ENCODE peak calls at places on chromosomes 16 and 17, in eight cellular contexts. M is caudate nucleus, D is LoVo, N is Peyer's patch, W is omental fat pad, S is ACHN, X is ovary, O is NB4. C is an unnamed sample.

GRCh38 chr16:80580109-80580832 is 39.5 kb downstream of the DYNLRB2 start:
- DNase-seq in X (no peak), D (no peak), S (no peak), N (no peak), W (no peak), M (no peak), O (no peak), C (no peak)

GRCh38 chr17:42744806-42745617 is at the start of gene EZH1:
- DNase-seq in W (peak), X (peak), S (peak), M (peak), N (peak), O (peak), D (peak), C (peak)

GRCh38 chr17:13704333-13704732 is 102.6 kb upstream of the HS3ST3A1 start:
- DNase-seq in O (no peak), X (no peak), D (no peak), W (no peak), S (peak), M (no peak), N (no peak), C (no peak)

GRCh38 chr17:32769846-32770245 is 107.1 kb downstream of the MYO1D start:
- DNase-seq in O (no peak), X (no peak), M (no peak), N (no peak), S (no peak), D (no peak), W (no peak), C (no peak)

GRCh38 chr16:54597222-54597621 is 310.6 kb upstream of the IRX3 start:
- DNase-seq in W (no peak), M (no peak), N (no peak), X (no peak), S (no peak), O (no peak), D (no peak), C (no peak)

GRCh38 chr16:18953535-18953934 is 27.3 kb upstream of the SMG1 start:
- DNase-seq in N (no peak), D (no peak), S (no peak), X (no peak), M (no peak), O (no peak), W (no peak), C (no peak)

GRCh38 chr17:6374271-6374691 is 60.6 kb downstream of the AIPL1 start:
- DNase-seq in M (peak), D (peak), S (no peak), N (no peak), O (no peak), X (no peak), W (no peak), C (peak)

GRCh38 chr17:2227025-2227699 is 76.4 kb downstream of the SMG6 start:
- DNase-seq in O (no peak), D (no peak), X (no peak), S (no peak), N (no peak), W (no peak), M (no peak), C (no peak)

GRCh38 chr17:59508999-59509398 is 56.4 kb upstream of the DHX40 start:
- DNase-seq in W (no peak), M (no peak), N (no peak), O (no peak), S (no peak), D (no peak), X (no peak), C (no peak)

GRCh38 chr16:76766538-76766937 is 424.5 kb upstream of the MON1B start:
- DNase-seq in W (no peak), S (no peak), D (no peak), M (no peak), X (no peak), N (no peak), O (no peak), C (no peak)

GRCh38 chr17:74493381-74493833 is 27.0 kb downstream of the CD300A start:
- DNase-seq in M (peak), S (peak), D (peak), O (peak), N (peak), W (peak), X (peak), C (peak)

GRCh38 chr16:4613636-4614570 is 785 bp downstream of the UBALD1 start:
- DNase-seq in O (peak), M (no peak), W (no peak), D (no peak), X (no peak), S (peak), N (no peak), C (no peak)

GRCh38 chr16:30010817-30011504 is at the start of gene DOC2A:
- DNase-seq in W (no peak), O (peak), X (no peak), S (no peak), D (no peak), N (no peak), M (peak), C (no peak)

GRCh38 chr16:80717611-80718010 is 86.8 kb downstream of the CDYL2 start:
- DNase-seq in D (no peak), N (no peak), M (no peak), W (no peak), O (no peak), S (no peak), X (no peak), C (no peak)

GRCh38 chr17:77886387-77886728 is 72.1 kb upstream of the TNRC6C start:
- DNase-seq in M (no peak), S (no peak), D (peak), N (no peak), O (peak), W (no peak), X (no peak), C (no peak)

GRCh38 chr16:58264961-58265479 is 29.8 kb downstream of the PRSS54 start:
- DNase-seq in O (peak), X (no peak), N (no peak), M (peak), D (peak), W (no peak), S (peak), C (peak)

GRCh38 chr16:77723108-77723514 is 797 bp downstream of the NUDT7 start:
- DNase-seq in X (peak), W (no peak), D (no peak), S (peak), O (peak), M (peak), N (no peak), C (no peak)

GRCh38 chr17:36930501-36930900 is 6.8 kb upstream of the LHX1 start:
- DNase-seq in W (no peak), S (no peak), N (no peak), O (no peak), M (no peak), X (no peak), D (no peak), C (no peak)

C was measured in PC-9.